ENCODE peak calls at places on chromosomes 1 and 21, in five cellular contexts. C is aorta; W is stimulated activated naive CD8-positive, alpha-beta T cell treated with anti-CD3 and anti-CD28 coated beads, Interleukin-15, Interleukin-2, amounts not matched to agents 100 U/mL and 50 U/mL, for 24 hours; D is CD4-positive, alpha-beta T cell; R is right cardiac atrium. N is an unnamed sample.

GRCh38 chr1:22108343-22109135 is 34.4 kb downstream of the WNT4 start:
- ATAC-seq in C (no peak), R (peak; percentile 6), W (no peak), D (no peak), N (no peak)

GRCh38 chr1:170881268-170882265 is 53.8 kb upstream of the MROH9 start:
- ATAC-seq in W (no peak), R (peak; percentile 40), C (peak; percentile 82), D (no peak), N (no peak)

GRCh38 chr1:67945733-67946374 is 104.6 kb downstream of the DIRAS3 start:
- ATAC-seq in D (no peak), C (peak; percentile 53), W (no peak), R (peak; percentile 82), N (no peak)

GRCh38 chr1:107954719-107955415 is 10.1 kb downstream of the VAV3 start:
- ATAC-seq in W (peak; percentile 65), C (no peak), D (no peak), R (no peak), N (no peak)

GRCh38 chr1:145927916-145928647 is 798 bp upstream of the RBM8A start:
- ATAC-seq in R (no peak), W (no peak), D (no peak), C (no peak), N (no peak)

GRCh38 chr1:172964864-172965263 is 85.9 kb downstream of the TNFSF18 start:
- ATAC-seq in R (no peak), W (no peak), D (no peak), C (no peak), N (no peak)

GRCh38 chr1:84155517-84155916 is 11.4 kb downstream of the PRKACB start:
- ATAC-seq in R (no peak), D (no peak), C (no peak), W (peak; percentile 31), N (no peak)

GRCh38 chr21:35465750-35466149 is 416.6 kb upstream of the RUNX1 start:
- ATAC-seq in C (no peak), R (no peak), D (no peak), W (no peak), N (no peak)

GRCh38 chr1:180401999-180402398 is 100.4 kb downstream of the ACBD6 start:
- ATAC-seq in W (no peak), C (no peak), D (no peak), R (no peak), N (no peak)

GRCh38 chr1:59107516-59107915 is 189.4 kb upstream of the FGGY start:
- ATAC-seq in R (peak; percentile 87), W (no peak), D (no peak), C (peak; percentile 81), N (peak; percentile 99)

GRCh38 chr1:234582626-234583354 is 27.2 kb downstream of the IRF2BP2 start:
- ATAC-seq in W (no peak), C (peak; percentile 69), D (no peak), R (peak; percentile 69), N (no peak)

GRCh38 chr1:200525167-200526123 is 95.1 kb downstream of the KIF14 start:
- ATAC-seq in C (peak; percentile 76), D (no peak), W (no peak), R (peak; percentile 73), N (no peak)

GRCh38 chr1:186849824-186850223 is 21.1 kb downstream of the PLA2G4A start:
- ATAC-seq in R (no peak), W (no peak), C (no peak), D (no peak), N (no peak)

GRCh38 chr1:119713538-119714456 is 2.1 kb downstream of the PHGDH start:
- ATAC-seq in R (no peak), W (no peak), C (peak; percentile 49), D (no peak), N (no peak)

GRCh38 chr1:160186246-160186645 is 4.1 kb upstream of the CASQ1 start:
- ATAC-seq in D (no peak), W (no peak), C (no peak), R (no peak), N (no peak)

GRCh38 chr1:167412072-167412471 is 106.3 kb downstream of the CD247 start:
- ATAC-seq in C (no peak), W (peak; percentile 49), R (no peak), D (no peak), N (no peak)

GRCh38 chr1:243179714-243180113 is 75.4 kb downstream of the CEP170 start:
- ATAC-seq in W (peak; percentile 68), R (no peak), C (no peak), D (peak; percentile 85), N (no peak)

GRCh38 chr1:230516890-230517289 is 90.8 kb upstream of the PGBD5 start:
- ATAC-seq in R (peak; percentile 32), D (no peak), W (no peak), C (no peak), N (no peak)

GRCh38 chr1:25435315-25436103 is 4.8 kb downstream of the MACO1 start:
- ATAC-seq in C (no peak), R (no peak), D (no peak), W (peak; percentile 31), N (no peak)

GRCh38 chr1:225825606-225826005 is 15.7 kb downstream of the EPHX1 start:
- ATAC-seq in D (no peak), C (no peak), W (no peak), R (peak; percentile 44), N (no peak)

GRCh38 chr1:9182784-9183257 is 51.8 kb upstream of the H6PD start:
- ATAC-seq in W (no peak), D (no peak), R (peak; percentile 47), C (peak; percentile 3), N (peak; percentile 10)

GRCh38 chr1:183033205-183033604 is 10.0 kb downstream of the LAMC1 start:
- ATAC-seq in R (no peak), W (no peak), C (no peak), D (peak; percentile 72), N (no peak)

GRCh38 chr1:86380257-86380861 is 15.8 kb downstream of the ODF2L start:
- ATAC-seq in D (peak; percentile 86), R (peak; percentile 46), W (no peak), C (peak; percentile 79), N (peak; percentile 86)

GRCh38 chr1:9883585-9884449 is 26.3 kb downstream of the CTNNBIP1 start:
- ATAC-seq in W (no peak), R (peak; percentile 40), C (no peak), D (no peak), N (no peak)

GRCh38 chr1:12426030-12426429 is 192.0 kb downstream of the DHRS3 start:
- ATAC-seq in R (no peak), W (no peak), C (no peak), D (no peak), N (peak; percentile 61)

GRCh38 chr1:111649648-111650047 is 30.1 kb downstream of the RAP1A start:
- ATAC-seq in W (no peak), C (no peak), R (no peak), D (no peak), N (peak; percentile 88)

GRCh38 chr1:200471739-200472138 is 61.9 kb upstream of the ZNF281 start:
- ATAC-seq in C (no peak), D (no peak), R (no peak), W (no peak), N (no peak)

GRCh38 chr1:71053758-71054157 is 6.1 kb upstream of the PTGER3 start:
- ATAC-seq in C (no peak), W (no peak), D (no peak), R (peak; percentile 30), N (peak; percentile 48)

GRCh38 chr1:176745945-176746344 is 283.0 kb downstream of the PAPPA2 start:
- ATAC-seq in R (no peak), D (no peak), C (no peak), W (no peak), N (no peak)

N was measured in esophagus mucosa.